ENCODE peak calls at places on chromosomes 12 and 14, in eight cellular contexts. R is D341Med; S is tibial nerve; Z is GM04504; C is stimulated activated CD4-positive, alpha-beta T cell treated with anti-CD3 and anti-CD28 coated beads, Interleukin-2, amount 100 ng/mL, for 48 hours; T is astrocyte of the cerebellum; J is gastrocnemius medialis; B is T-helper 2 cell. N is an unnamed sample.

GRCh38 chr12:55637467-55637866 is 775 bp downstream of the OR10P1 start:
- DNase-seq in C (no peak), T (no peak), Z (no peak), J (no peak), B (no peak), R (no peak), S (no peak), N (no peak)

GRCh38 chr14:45651906-45652305 is 398.9 kb upstream of the MIS18BP1 start:
- DNase-seq in Z (no peak), S (no peak), J (no peak), R (no peak), C (no peak), B (no peak), T (peak), N (no peak)

GRCh38 chr12:56358836-56359532 is 923 bp downstream of the STAT2 start:
- DNase-seq in S (no peak), C (no peak), Z (peak), R (no peak), J (peak), T (peak), B (no peak), N (no peak)

GRCh38 chr12:123260081-123260480 is 11.6 kb downstream of the CDK2AP1 start:
- DNase-seq in C (no peak), B (no peak), R (no peak), J (no peak), T (no peak), S (no peak), Z (no peak), N (no peak)

GRCh38 chr12:80100566-80100965 is 1.2 kb downstream of the OTOGL start:
- DNase-seq in B (no peak), R (no peak), S (no peak), C (no peak), J (no peak), T (peak), Z (no peak), N (no peak)

GRCh38 chr14:94405481-94405880 is 17.1 kb upstream of the SERPINA1 start:
- DNase-seq in S (no peak), C (no peak), Z (no peak), T (no peak), J (no peak), B (no peak), R (no peak), N (no peak)

GRCh38 chr12:69097619-69098368 is 141.6 kb upstream of the CPSF6 start:
- DNase-seq in C (no peak), R (no peak), B (no peak), Z (peak), T (peak), S (no peak), J (no peak), N (no peak)

GRCh38 chr14:56952766-56953473 is 142.6 kb upstream of the OTX2 start:
- DNase-seq in R (no peak), Z (no peak), T (no peak), S (no peak), J (no peak), C (no peak), B (no peak), N (no peak)

GRCh38 chr12:13342971-13343370 is 146.4 kb downstream of the EMP1 start:
- DNase-seq in R (no peak), T (peak), J (no peak), C (peak), Z (no peak), B (no peak), S (no peak), N (no peak)

GRCh38 chr12:106248177-106248848 is 493 bp upstream of the CKAP4 start:
- DNase-seq in Z (peak), C (no peak), B (no peak), S (no peak), R (no peak), J (peak), T (no peak), N (peak)

GRCh38 chr12:82627799-82628198 is 58.9 kb upstream of the TMTC2 start:
- DNase-seq in C (no peak), S (no peak), R (peak), T (peak), Z (peak), J (no peak), B (no peak), N (no peak)

GRCh38 chr14:33432407-33433023 is 493.8 kb downstream of the NPAS3 start:
- DNase-seq in B (no peak), J (no peak), C (no peak), T (peak), R (peak), S (no peak), Z (peak), N (no peak)

GRCh38 chr14:100470523-100470897 is 116.7 kb downstream of the BEGAIN start:
- DNase-seq in S (no peak), R (no peak), Z (no peak), T (no peak), C (no peak), J (no peak), B (no peak), N (peak)

GRCh38 chr14:99393059-99393655 is 87.5 kb downstream of the SETD3 start:
- DNase-seq in J (no peak), T (no peak), Z (no peak), B (peak), S (no peak), R (peak), C (peak), N (no peak)